ENCODE peak calls at places on chromosomes 12 and 14, in four cellular contexts. K is GM23248; M is stimulated activated CD8-positive, alpha-beta memory T cell treated with anti-CD3 and anti-CD28 coated beads, Interleukin-15, amount 100 ng/mL, for 24 hours; J is C1 segment of cervical spinal cord. Z is an unnamed sample.

GRCh38 chr14:64444984-64445845 is 20.1 kb upstream of the AKAP5 start:
- DNase-seq in K (peak; percentile 67), M (no peak), J (no peak), Z (no peak)

GRCh38 chr12:119326341-119326740 is 8.2 kb upstream of the CCDC60 start:
- DNase-seq in K (no peak), M (no peak), J (no peak), Z (no peak)

GRCh38 chr14:102784892-102785597 is 7.8 kb downstream of the TRAF3 start:
- DNase-seq in K (no peak), M (no peak), J (no peak), Z (no peak)

GRCh38 chr12:6946033-6946919 is 2.5 kb downstream of the C12orf57 start:
- DNase-seq in K (no peak), M (no peak), J (no peak), Z (peak; percentile 90)

GRCh38 chr14:29521526-29522137 is 406.0 kb downstream of the PRKD1 start:
- DNase-seq in K (peak; percentile 25), M (no peak), J (no peak), Z (no peak)

GRCh38 chr12:29726321-29726692 is 57.4 kb downstream of the TMTC1 start:
- DNase-seq in K (no peak), M (no peak), J (no peak), Z (no peak)

GRCh38 chr14:65080954-65081747 is 21.2 kb downstream of the MAX start:
- DNase-seq in K (no peak), M (no peak), J (no peak), Z (no peak)

GRCh38 chr12:12839886-12840285 is 26.7 kb downstream of the DDX47 start:
- DNase-seq in K (peak; percentile 93), M (no peak), J (no peak), Z (no peak)

GRCh38 chr12:98870521-98870920 is 225.4 kb downstream of the APAF1 start:
- DNase-seq in K (no peak), M (no peak), J (peak; percentile 68), Z (no peak)

GRCh38 chr12:62128186-62128965 is 131.8 kb upstream of the USP15 start:
- DNase-seq in K (no peak), M (no peak), J (no peak), Z (no peak)

GRCh38 chr14:64736271-64737131 is 32.3 kb downstream of the PLEKHG3 start:
- DNase-seq in K (no peak), M (no peak), J (no peak), Z (no peak)

GRCh38 chr12:56271031-56271430 is 4.3 kb downstream of the COQ10A start:
- DNase-seq in K (peak; percentile 59), M (no peak), J (no peak), Z (no peak)

GRCh38 chr14:101500061-101500460 is 61.2 kb upstream of the DIO3 start:
- DNase-seq in K (no peak), M (no peak), J (no peak), Z (no peak)

GRCh38 chr12:14638066-14638465 is 58.3 kb downstream of the GUCY2C start:
- DNase-seq in K (no peak), M (no peak), J (no peak), Z (no peak)

GRCh38 chr14:36214476-36215216 is 38.1 kb upstream of the PTCSC3 start:
- DNase-seq in K (peak; percentile 15), M (no peak), J (no peak), Z (no peak)

GRCh38 chr14:80996049-80996901 is 40.9 kb downstream of the TSHR start:
- DNase-seq in K (peak; percentile 93), M (no peak), J (peak; percentile 9), Z (no peak)

GRCh38 chr14:30223385-30223785 is 295.7 kb upstream of the PRKD1 start:
- DNase-seq in K (peak; percentile 86), M (no peak), J (no peak), Z (no peak)

GRCh38 chr12:18747960-18748359 is 10.0 kb downstream of the CAPZA3 start:
- DNase-seq in K (peak; percentile 77), M (no peak), J (no peak), Z (no peak)

GRCh38 chr12:116736962-116737773 is 701 bp downstream of the SPRING1 start:
- DNase-seq in K (peak; percentile 40), M (peak; percentile 6), J (no peak), Z (peak; percentile 51)

GRCh38 chr14:64294672-64295413 is 672 bp upstream of the ESR2 start:
- DNase-seq in K (peak; percentile 63), M (peak; percentile 75), J (peak; percentile 46), Z (peak; percentile 84)

GRCh38 chr14:73758392-73759182 is 44.4 kb upstream of the PNMA1 start:
- DNase-seq in K (peak; percentile 72), M (no peak), J (peak; percentile 49), Z (peak; percentile 44)

GRCh38 chr14:45893127-45893526 is 640.1 kb upstream of the MIS18BP1 start:
- DNase-seq in K (no peak), M (no peak), J (no peak), Z (no peak)

GRCh38 chr12:76013603-76014002 is 18.0 kb downstream of the PHLDA1 start:
- DNase-seq in K (no peak), M (no peak), J (no peak), Z (no peak)

GRCh38 chr14:24436355-24437019 is 6.1 kb downstream of the SDR39U1 start:
- DNase-seq in K (peak; percentile 90), M (no peak), J (no peak), Z (no peak)

GRCh38 chr12:6178981-6179761 is 21.0 kb upstream of the CD9 start:
- DNase-seq in K (peak; percentile 22), M (no peak), J (no peak), Z (no peak)

GRCh38 chr12:119463211-119463914 is 128.8 kb downstream of the CCDC60 start:
- DNase-seq in K (no peak), M (no peak), J (no peak), Z (no peak)

GRCh38 chr14:53956427-53957201 is at the start of gene BMP4:
- DNase-seq in K (peak; percentile 10), M (no peak), J (no peak), Z (peak; percentile 66)

GRCh38 chr14:22220427-22220826 is 368.6 kb downstream of the DAD1 start:
- DNase-seq in K (peak; percentile 10), M (no peak), J (no peak), Z (no peak)

GRCh38 chr12:121025442-121026226 is 9.3 kb upstream of the C12orf43 start:
- DNase-seq in K (peak; percentile 61), M (no peak), J (no peak), Z (no peak)

GRCh38 chr14:94582851-94583250 is 1.6 kb downstream of the SERPINA5 start:
- DNase-seq in K (no peak), M (no peak), J (no peak), Z (no peak)

GRCh38 chr12:106586803-106587684 is 4.2 kb downstream of the RFX4 start:
- DNase-seq in K (no peak), M (no peak), J (peak; percentile 24), Z (no peak)

GRCh38 chr14:78982551-78982950 is 812.4 kb downstream of the NRXN3 start:
- DNase-seq in K (no peak), M (no peak), J (no peak), Z (no peak)

GRCh38 chr14:72215080-72215479 is 282.9 kb downstream of the RGS6 start:
- DNase-seq in K (no peak), M (no peak), J (no peak), Z (no peak)

Z was measured in mesothelial cell of epicardium.